ENCODE peak calls at places on chromosome 13, in five cellular contexts. K is AG04449, E is natural killer cell, J is AG09319, Q is ascending aorta. O is an unnamed sample.

GRCh38 chr13:46160474-46161066 is 21.4 kb downstream of the LCP1 start:
- DNase-seq in J (peak), K (no peak), E (no peak), Q (no peak), O (peak)

GRCh38 chr13:24071016-24071415 is 89.5 kb upstream of the SPATA13 start:
- DNase-seq in J (no peak), Q (no peak), E (no peak), K (no peak), O (no peak)

GRCh38 chr13:99572131-99572530 is 70.9 kb downstream of the TM9SF2 start:
- DNase-seq in J (peak), E (no peak), Q (no peak), K (peak), O (no peak)

GRCh38 chr13:34750078-34750703 is 191.9 kb upstream of the NBEA start:
- DNase-seq in Q (no peak), E (no peak), K (no peak), J (no peak), O (no peak)

GRCh38 chr13:48000559-48001126 is 430 bp downstream of the SUCLA2 start:
- DNase-seq in Q (peak), K (no peak), J (no peak), E (no peak), O (peak)

GRCh38 chr13:75373988-75374387 is 108.0 kb downstream of the TBC1D4 start:
- DNase-seq in J (no peak), Q (no peak), K (no peak), E (no peak), O (no peak)

GRCh38 chr13:33744589-33745369 is 73.2 kb upstream of the RFC3 start:
- DNase-seq in J (no peak), K (no peak), E (no peak), Q (no peak), O (no peak)

GRCh38 chr13:34627905-34628682 is 314.0 kb upstream of the NBEA start:
- DNase-seq in J (no peak), Q (no peak), K (no peak), E (no peak), O (no peak)

GRCh38 chr13:45807520-45808099 is 43.9 kb downstream of the SIAH3 start:
- DNase-seq in E (no peak), K (no peak), Q (peak), J (no peak), O (peak)

DNA sequence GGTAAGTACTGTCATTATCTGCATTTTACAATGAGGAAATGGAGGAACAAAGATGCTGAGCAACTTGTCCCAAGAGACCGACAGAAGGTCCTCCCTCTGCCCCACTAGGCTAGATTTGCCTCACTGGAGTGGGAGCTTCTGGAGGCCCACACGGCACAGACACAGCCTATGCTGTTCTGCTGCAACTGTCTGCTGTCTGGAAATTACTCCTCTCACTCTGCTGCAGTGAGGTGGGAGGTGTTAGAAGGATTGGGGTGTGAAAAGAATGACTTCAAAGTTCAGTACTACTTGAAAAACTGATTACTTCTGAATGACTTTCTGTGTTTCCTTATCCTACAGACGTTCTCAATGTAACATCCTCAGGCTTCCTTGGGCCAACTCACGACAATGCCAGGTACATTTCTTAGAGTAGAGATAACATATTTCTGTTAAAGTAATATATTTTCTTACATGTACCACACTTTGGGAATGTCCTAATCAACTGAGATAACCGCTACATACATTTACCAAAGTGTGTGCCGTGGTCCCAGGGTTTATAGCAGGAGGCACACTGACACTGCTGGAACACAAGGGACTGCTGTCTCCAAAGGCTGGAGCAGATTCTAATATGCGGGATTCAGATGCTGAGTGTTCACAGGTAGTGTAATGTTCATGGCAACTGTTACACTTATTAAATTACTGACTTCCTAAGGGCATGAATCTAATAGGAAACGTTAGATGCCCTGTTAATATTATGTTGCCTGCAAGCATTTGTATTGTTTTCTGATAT is 53.5 kb upstream of the WASF3 start:
- DNase-seq in J (no peak), Q (no peak), K (no peak), E (no peak), O (no peak)
- TF ChIP-seq CTCF in J (no peak), Q (no peak), K (no peak), E (no peak), O (no peak)

GRCh38 chr13:52845334-52845761 is 3.1 kb downstream of the PCDH8 start:
- DNase-seq in K (no peak), J (no peak), Q (no peak), E (no peak), O (no peak)

GRCh38 chr13:52847322-52847681 is 1.1 kb downstream of the PCDH8 start:
- DNase-seq in Q (no peak), E (no peak), J (no peak), K (no peak), O (no peak)

GRCh38 chr13:52845766-52846566 is 2.5 kb downstream of the PCDH8 start:
- DNase-seq in J (no peak), K (no peak), Q (no peak), E (no peak), O (peak)

GRCh38 chr13:52847682-52848432 is 583 bp downstream of the PCDH8 start:
- DNase-seq in J (no peak), E (no peak), Q (no peak), K (no peak), O (no peak)

GRCh38 chr13:52846567-52847321 is 1.7 kb downstream of the PCDH8 start:
- DNase-seq in E (no peak), Q (no peak), J (no peak), K (no peak), O (peak)
- TF ChIP-seq CTCF in E (no peak), Q (peak), J (peak), K (peak), O (peak)

GRCh38 chr13:60135344-60135743 is 28.4 kb downstream of the DIAPH3 start:
- DNase-seq in J (no peak), E (no peak), K (no peak), Q (no peak), O (no peak)

GRCh38 chr13:60138674-60139073 is 25.1 kb downstream of the DIAPH3 start:
- DNase-seq in J (no peak), E (no peak), K (no peak), Q (no peak), O (no peak)

GRCh38 chr13:60137911-60138570 is 25.7 kb downstream of the DIAPH3 start:
- DNase-seq in J (no peak), K (no peak), Q (no peak), E (no peak), O (no peak)

GRCh38 chr13:60139272-60139671 is 24.5 kb downstream of the DIAPH3 start:
- DNase-seq in Q (no peak), E (no peak), J (no peak), K (peak), O (no peak)

DNA sequence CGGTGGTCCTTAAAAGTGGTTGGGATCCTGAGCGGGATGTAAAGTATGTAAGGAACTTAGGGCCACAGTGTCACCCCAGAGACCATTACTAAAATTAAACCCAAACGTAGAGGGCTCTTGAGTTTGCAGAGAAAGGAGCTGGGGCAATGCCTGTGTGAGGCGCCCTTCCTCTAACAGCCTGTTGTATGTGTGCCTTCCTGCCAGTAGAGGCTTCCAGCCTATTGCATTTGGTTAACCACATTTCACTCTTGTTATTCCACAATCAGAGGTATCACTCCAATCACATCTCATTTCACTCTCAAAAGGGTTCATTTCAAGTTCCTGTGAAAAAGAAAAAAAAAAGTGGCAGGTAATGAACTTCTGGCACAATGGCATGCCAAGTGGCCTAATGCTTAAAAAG is 29.4 kb downstream of the DIAPH3 start:
- DNase-seq in K (no peak), E (no peak), Q (no peak), J (no peak), O (no peak)
- TF ChIP-seq CTCF in K (peak), E (no peak), Q (no peak), J (peak), O (no peak)

GRCh38 chr13:95298971-95299627 is 2.2 kb downstream of the ABCC4 start:
- DNase-seq in J (no peak), Q (no peak), E (no peak), K (no peak), O (no peak)

GRCh38 chr13:95301947-95302386 is 716 bp upstream of the ABCC4 start:
- DNase-seq in Q (peak), J (no peak), E (no peak), K (no peak), O (no peak)

GRCh38 chr13:95301135-95301946 is at the start of gene ABCC4:
- DNase-seq in E (peak), K (no peak), J (no peak), Q (peak), O (peak)

GRCh38 chr13:95298169-95298940 is 2.9 kb downstream of the ABCC4 start:
- DNase-seq in E (no peak), J (no peak), Q (no peak), K (no peak), O (no peak)

DNA sequence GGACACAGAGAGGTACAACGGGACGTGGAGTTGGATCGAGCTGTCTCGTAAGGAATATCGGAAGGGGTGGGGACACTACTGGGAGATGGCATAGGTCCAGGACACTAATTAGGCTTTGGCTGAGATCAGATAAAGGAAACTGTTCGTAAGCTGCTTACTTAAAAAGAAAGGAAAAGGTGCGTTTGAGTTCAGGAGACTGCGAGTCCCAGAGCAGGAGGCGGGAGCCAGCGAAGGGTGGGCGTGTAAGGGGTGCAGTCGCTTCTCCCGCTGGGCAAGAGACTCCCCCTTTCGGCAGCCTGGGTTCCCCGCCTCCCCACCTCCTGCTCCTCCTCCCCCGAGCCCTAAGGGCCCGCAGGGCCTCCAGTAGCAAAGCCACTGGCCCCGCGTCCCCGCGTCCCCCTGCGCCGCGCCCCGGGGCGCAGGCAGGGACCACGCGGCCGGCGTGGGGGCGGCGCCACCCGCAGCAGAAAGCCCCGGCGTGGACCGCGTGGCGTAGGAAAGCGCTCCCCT is 571 bp downstream of the ABCC4 start:
- DNase-seq in Q (no peak), E (peak), J (no peak), K (no peak), O (peak)
- TF ChIP-seq CTCF in Q (no peak), E (no peak), J (peak), K (peak), O (no peak)

GRCh38 chr13:49821216-49821820 is 28.8 kb upstream of the KPNA3 start:
- DNase-seq in Q (no peak), E (no peak), K (no peak), J (no peak), O (no peak)
- TF ChIP-seq CTCF in Q (no peak), E (no peak), K (no peak), J (no peak), O (no peak)

GRCh38 chr13:90717451-90717936 is 630.0 kb upstream of the MIR17HG start:
- DNase-seq in K (no peak), E (no peak), Q (no peak), J (peak), O (no peak)

GRCh38 chr13:90723381-90723780 is 624.1 kb upstream of the MIR17HG start:
- DNase-seq in K (no peak), E (no peak), J (no peak), Q (no peak), O (no peak)

GRCh38 chr13:90719452-90719851 is 628.0 kb upstream of the MIR17HG start:
- DNase-seq in E (no peak), K (no peak), J (no peak), Q (no peak), O (no peak)

GRCh38 chr13:90721937-90722336 is 625.5 kb upstream of the MIR17HG start:
- DNase-seq in J (no peak), K (no peak), E (no peak), Q (no peak), O (no peak)
- TF ChIP-seq CTCF in J (no peak), K (no peak), E (no peak), Q (no peak), O (no peak)